ENCODE peak calls at places on chromosomes 13 and 19, in nine cellular contexts. H is PC-3, A is T-helper 9 cell, T is smooth muscle cell of the brain vasculature, I is astrocyte, C is AG08395, W is retinal pigment epithelial cell, F is neural crest cell, U is cardiac fibroblast. X is an unnamed sample.

GRCh38 chr13:40770609-40770933 is 419 bp downstream of the MRPS31 start:
- DNase-seq in T (no peak), H (no peak), F (no peak), W (no peak), A (no peak), C (no peak), U (no peak), I (no peak), X (no peak)

GRCh38 chr13:100510208-100510997 is 78.2 kb downstream of the GGACT start:
- DNase-seq in T (no peak), I (no peak), A (no peak), F (no peak), W (no peak), C (no peak), H (no peak), U (no peak), X (no peak)

GRCh38 chr19:39696418-39696817 is 7.9 kb upstream of the LGALS14 start:
- DNase-seq in F (no peak), U (peak; percentile 68), I (no peak), H (peak; percentile 71), C (no peak), A (no peak), T (no peak), W (no peak), X (no peak)

GRCh38 chr13:109541081-109541480 is 245.3 kb downstream of the IRS2 start:
- DNase-seq in C (no peak), T (no peak), U (no peak), I (no peak), A (no peak), F (no peak), W (no peak), H (no peak), X (no peak)

GRCh38 chr13:33366469-33367062 is 81.0 kb upstream of the STARD13 start:
- DNase-seq in W (no peak), I (no peak), H (no peak), F (no peak), U (no peak), C (no peak), T (no peak), A (no peak), X (no peak)

GRCh38 chr19:44005968-44006367 is 3.2 kb downstream of the ZNF230 start:
- DNase-seq in C (no peak), F (no peak), I (no peak), U (peak; percentile 76), T (no peak), W (no peak), A (no peak), H (no peak), X (no peak)

GRCh38 chr19:48918071-48918470 is 15.4 kb upstream of the DHDH start:
- DNase-seq in F (no peak), I (no peak), T (no peak), C (no peak), A (no peak), U (no peak), H (no peak), W (no peak), X (no peak)

GRCh38 chr19:55809381-55810058 is 22.3 kb downstream of the NLRP11 start:
- DNase-seq in U (peak; percentile 77), F (no peak), T (no peak), W (no peak), C (no peak), I (no peak), A (no peak), H (peak; percentile 80), X (peak; percentile 10)

GRCh38 chr13:88248393-88248792 is 577.2 kb downstream of the SLITRK5 start:
- DNase-seq in A (no peak), C (no peak), H (no peak), T (no peak), U (no peak), W (no peak), F (no peak), I (no peak), X (no peak)

GRCh38 chr13:48562296-48563066 is 29.6 kb upstream of the RCBTB2 start:
- DNase-seq in U (no peak), A (peak; percentile 30), W (no peak), F (no peak), T (no peak), I (peak; percentile 31), H (peak; percentile 55), C (no peak), X (no peak)

GRCh38 chr19:40143612-40144011 is 47.6 kb upstream of the MAP3K10 start:
- DNase-seq in F (no peak), A (peak; percentile 4), H (no peak), W (no peak), T (no peak), I (no peak), C (no peak), U (no peak), X (peak; percentile 15)

GRCh38 chr13:110352735-110353134 is 45.7 kb downstream of the COL4A2 start:
- DNase-seq in A (no peak), T (no peak), U (no peak), H (no peak), I (no peak), W (no peak), F (no peak), C (no peak), X (no peak)